ENCODE peak calls at places on chromosomes 11 and 22, in ten cellular contexts. One of them, this sample, is unnamed.

GRCh38 chr11:14971865-14972580 is at the start of gene CALCA:
- DNase-seq in K562: no peak
- DNase-seq in upper lobe of left lung: no peak
- DNase-seq in endothelial cell of umbilical vein: no peak
- DNase-seq in GM12878: no peak
- DNase-seq in transverse colon: no peak
- DNase-seq in prostate gland: no peak
- DNase-seq in stomach: no peak
- DNase-seq in esophagus muscularis mucosa: no peak
- DNase-seq in HCT116: no peak
- DNase-seq in this sample: no peak

GRCh38 chr11:67178878-67179277 is 59.8 kb downstream of the KDM2A start:
- DNase-seq in K562: no peak
- DNase-seq in upper lobe of left lung: no peak
- DNase-seq in endothelial cell of umbilical vein: no peak
- DNase-seq in GM12878: no peak
- DNase-seq in transverse colon: no peak
- DNase-seq in prostate gland: no peak
- DNase-seq in stomach: no peak
- DNase-seq in esophagus muscularis mucosa: no peak
- DNase-seq in HCT116: no peak
- DNase-seq in this sample: no peak

GRCh38 chr11:75858613-75859012 is 43.6 kb downstream of the UVRAG start:
- DNase-seq in K562: no peak
- DNase-seq in upper lobe of left lung: no peak
- DNase-seq in endothelial cell of umbilical vein: no peak
- DNase-seq in GM12878: no peak
- DNase-seq in transverse colon: no peak
- DNase-seq in prostate gland: no peak
- DNase-seq in stomach: no peak
- DNase-seq in esophagus muscularis mucosa: no peak
- DNase-seq in HCT116: no peak
- DNase-seq in this sample: no peak

GRCh38 chr11:132342408-132342807 is 972.0 kb downstream of the NTM start:
- DNase-seq in K562: no peak
- DNase-seq in upper lobe of left lung: no peak
- DNase-seq in endothelial cell of umbilical vein: no peak
- DNase-seq in GM12878: no peak
- DNase-seq in transverse colon: no peak
- DNase-seq in prostate gland: no peak
- DNase-seq in stomach: no peak
- DNase-seq in esophagus muscularis mucosa: no peak
- DNase-seq in HCT116: no peak
- DNase-seq in this sample: no peak

GRCh38 chr11:121337078-121337477 is 44.5 kb downstream of the SC5D start:
- DNase-seq in K562: no peak
- DNase-seq in upper lobe of left lung: no peak
- DNase-seq in endothelial cell of umbilical vein: no peak
- DNase-seq in GM12878: no peak
- DNase-seq in transverse colon: no peak
- DNase-seq in prostate gland: no peak
- DNase-seq in stomach: no peak
- DNase-seq in esophagus muscularis mucosa: no peak
- DNase-seq in HCT116: no peak
- DNase-seq in this sample: no peak

GRCh38 chr22:17479129-17479528 is 84.2 kb upstream of the SLC25A18 start:
- DNase-seq in K562: no peak
- DNase-seq in upper lobe of left lung: no peak
- DNase-seq in endothelial cell of umbilical vein: no peak
- DNase-seq in GM12878: no peak
- DNase-seq in transverse colon: no peak
- DNase-seq in prostate gland: no peak
- DNase-seq in stomach: no peak
- DNase-seq in esophagus muscularis mucosa: no peak
- DNase-seq in HCT116: no peak
- DNase-seq in this sample: no peak

GRCh38 chr11:46491661-46492331 is 100.2 kb upstream of the CHRM4 start:
- DNase-seq in K562: no peak
- DNase-seq in upper lobe of left lung: no peak
- DNase-seq in endothelial cell of umbilical vein: peak; percentile 49
- DNase-seq in GM12878: no peak
- DNase-seq in transverse colon: no peak
- DNase-seq in prostate gland: no peak
- DNase-seq in stomach: no peak
- DNase-seq in esophagus muscularis mucosa: no peak
- DNase-seq in HCT116: no peak
- DNase-seq in this sample: no peak

GRCh38 chr11:30586251-30587144 is at the start of gene MPPED2:
- DNase-seq in K562: peak; percentile 2
- DNase-seq in upper lobe of left lung: no peak
- DNase-seq in endothelial cell of umbilical vein: no peak
- DNase-seq in GM12878: no peak
- DNase-seq in transverse colon: peak; percentile 25
- DNase-seq in prostate gland: peak; percentile 45
- DNase-seq in stomach: no peak
- DNase-seq in esophagus muscularis mucosa: no peak
- DNase-seq in HCT116: no peak
- DNase-seq in this sample: peak; percentile 63

GRCh38 chr22:38207898-38208432 is 6.2 kb downstream of the MAFF start:
- DNase-seq in K562: no peak
- DNase-seq in upper lobe of left lung: no peak
- DNase-seq in endothelial cell of umbilical vein: no peak
- DNase-seq in GM12878: no peak
- DNase-seq in transverse colon: no peak
- DNase-seq in prostate gland: no peak
- DNase-seq in stomach: no peak
- DNase-seq in esophagus muscularis mucosa: no peak
- DNase-seq in HCT116: no peak
- DNase-seq in this sample: no peak

GRCh38 chr22:38203855-38204497 is 2.2 kb downstream of the MAFF start:
- DNase-seq in K562: no peak
- DNase-seq in upper lobe of left lung: no peak
- DNase-seq in endothelial cell of umbilical vein: peak; percentile 89
- DNase-seq in GM12878: no peak
- DNase-seq in transverse colon: no peak
- DNase-seq in prostate gland: no peak
- DNase-seq in stomach: no peak
- DNase-seq in esophagus muscularis mucosa: no peak
- DNase-seq in HCT116: no peak
- DNase-seq in this sample: no peak

GRCh38 chr22:21641795-21642583 is at the start of gene SDF2L1:
- DNase-seq in K562: peak; percentile 100
- DNase-seq in upper lobe of left lung: peak; percentile 99
- DNase-seq in endothelial cell of umbilical vein: peak; percentile 99
- DNase-seq in GM12878: peak; percentile 88
- DNase-seq in transverse colon: peak; percentile 99
- DNase-seq in prostate gland: peak; percentile 99
- DNase-seq in stomach: peak; percentile 99
- DNase-seq in esophagus muscularis mucosa: peak; percentile 100
- DNase-seq in HCT116: peak; percentile 96
- DNase-seq in this sample: peak; percentile 98

GRCh38 chr11:9600651-9601040 is 27.2 kb downstream of the WEE1 start:
- DNase-seq in K562: no peak
- DNase-seq in upper lobe of left lung: no peak
- DNase-seq in endothelial cell of umbilical vein: no peak
- DNase-seq in GM12878: peak; percentile 63
- DNase-seq in transverse colon: no peak
- DNase-seq in prostate gland: no peak
- DNase-seq in stomach: no peak
- DNase-seq in esophagus muscularis mucosa: peak; percentile 14
- DNase-seq in HCT116: peak; percentile 35
- DNase-seq in this sample: no peak

GRCh38 chr11:76329084-76329648 is 51.8 kb downstream of the THAP12 start:
- DNase-seq in K562: no peak
- DNase-seq in upper lobe of left lung: peak; percentile 44
- DNase-seq in endothelial cell of umbilical vein: no peak
- DNase-seq in GM12878: no peak
- DNase-seq in transverse colon: no peak
- DNase-seq in prostate gland: no peak
- DNase-seq in stomach: no peak
- DNase-seq in esophagus muscularis mucosa: no peak
- DNase-seq in HCT116: peak; percentile 3
- DNase-seq in this sample: no peak

GRCh38 chr11:57460756-57461749 is 725 bp downstream of the RTN4RL2 start:
- DNase-seq in K562: no peak
- DNase-seq in upper lobe of left lung: no peak
- DNase-seq in endothelial cell of umbilical vein: no peak
- DNase-seq in GM12878: no peak
- DNase-seq in transverse colon: no peak
- DNase-seq in prostate gland: no peak
- DNase-seq in stomach: no peak
- DNase-seq in esophagus muscularis mucosa: no peak
- DNase-seq in HCT116: no peak
- DNase-seq in this sample: no peak

GRCh38 chr11:67507242-67507890 is 596 bp downstream of the CDK2AP2 start:
- DNase-seq in K562: peak; percentile 80
- DNase-seq in upper lobe of left lung: peak; percentile 78
- DNase-seq in endothelial cell of umbilical vein: no peak
- DNase-seq in GM12878: no peak
- DNase-seq in transverse colon: peak; percentile 89
- DNase-seq in prostate gland: peak; percentile 63
- DNase-seq in stomach: peak; percentile 82
- DNase-seq in esophagus muscularis mucosa: no peak
- DNase-seq in HCT116: peak; percentile 74
- DNase-seq in this sample: peak; percentile 69

GRCh38 chr22:25008666-25009065 is 56.1 kb downstream of the KIAA1671 start:
- DNase-seq in K562: no peak
- DNase-seq in upper lobe of left lung: no peak
- DNase-seq in endothelial cell of umbilical vein: no peak
- DNase-seq in GM12878: peak; percentile 35
- DNase-seq in transverse colon: no peak
- DNase-seq in prostate gland: no peak
- DNase-seq in stomach: no peak
- DNase-seq in esophagus muscularis mucosa: no peak
- DNase-seq in HCT116: no peak
- DNase-seq in this sample: no peak

DNA sequence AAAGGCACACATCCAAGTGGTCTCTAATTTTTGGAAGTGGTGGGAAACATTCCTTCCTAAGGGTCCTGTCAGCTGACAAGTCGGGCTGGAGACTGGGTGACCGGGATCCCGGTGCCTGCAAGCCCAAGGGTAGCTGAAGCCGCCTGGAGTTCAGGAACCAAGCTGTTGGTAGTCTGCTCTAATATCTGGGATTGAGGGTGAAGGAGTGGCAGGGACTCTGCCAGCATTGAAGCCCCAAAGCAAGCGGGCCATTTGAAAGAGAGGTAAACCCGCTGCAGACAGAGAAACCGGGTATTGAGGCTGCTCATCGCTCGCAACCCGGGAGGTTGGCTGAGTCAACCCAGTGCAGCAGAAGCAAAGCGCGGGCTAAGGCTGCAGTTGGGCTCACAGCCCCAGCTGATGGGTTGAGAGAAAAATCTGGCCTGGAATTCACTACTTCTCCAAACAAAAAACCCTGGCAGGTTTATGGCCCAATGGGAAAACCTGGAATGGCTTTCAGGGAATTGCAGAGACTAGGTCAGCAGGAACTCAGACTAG is 28.2 kb upstream of the FBXO3 start:
- DNase-seq in K562: peak; percentile 30
- DNase-seq in upper lobe of left lung: peak; percentile 42
- DNase-seq in endothelial cell of umbilical vein: peak; percentile 72
- DNase-seq in GM12878: no peak
- DNase-seq in transverse colon: peak; percentile 49
- DNase-seq in prostate gland: peak; percentile 23
- DNase-seq in stomach: peak; percentile 58
- DNase-seq in esophagus muscularis mucosa: no peak
- DNase-seq in HCT116: peak; percentile 85
- DNase-seq in this sample: no peak
- TF ChIP-seq POLR2A in K562: no peak
- TF ChIP-seq POLR2A in upper lobe of left lung: no peak
- TF ChIP-seq POLR2A in endothelial cell of umbilical vein: no peak
- TF ChIP-seq POLR2A in GM12878: no peak
- TF ChIP-seq POLR2A in transverse colon: no peak
- TF ChIP-seq POLR2A in prostate gland: no peak
- TF ChIP-seq POLR2A in stomach: no peak
- TF ChIP-seq POLR2A in esophagus muscularis mucosa: no peak
- TF ChIP-seq POLR2A in HCT116: no peak
- TF ChIP-seq POLR2A in this sample: no peak

DNA sequence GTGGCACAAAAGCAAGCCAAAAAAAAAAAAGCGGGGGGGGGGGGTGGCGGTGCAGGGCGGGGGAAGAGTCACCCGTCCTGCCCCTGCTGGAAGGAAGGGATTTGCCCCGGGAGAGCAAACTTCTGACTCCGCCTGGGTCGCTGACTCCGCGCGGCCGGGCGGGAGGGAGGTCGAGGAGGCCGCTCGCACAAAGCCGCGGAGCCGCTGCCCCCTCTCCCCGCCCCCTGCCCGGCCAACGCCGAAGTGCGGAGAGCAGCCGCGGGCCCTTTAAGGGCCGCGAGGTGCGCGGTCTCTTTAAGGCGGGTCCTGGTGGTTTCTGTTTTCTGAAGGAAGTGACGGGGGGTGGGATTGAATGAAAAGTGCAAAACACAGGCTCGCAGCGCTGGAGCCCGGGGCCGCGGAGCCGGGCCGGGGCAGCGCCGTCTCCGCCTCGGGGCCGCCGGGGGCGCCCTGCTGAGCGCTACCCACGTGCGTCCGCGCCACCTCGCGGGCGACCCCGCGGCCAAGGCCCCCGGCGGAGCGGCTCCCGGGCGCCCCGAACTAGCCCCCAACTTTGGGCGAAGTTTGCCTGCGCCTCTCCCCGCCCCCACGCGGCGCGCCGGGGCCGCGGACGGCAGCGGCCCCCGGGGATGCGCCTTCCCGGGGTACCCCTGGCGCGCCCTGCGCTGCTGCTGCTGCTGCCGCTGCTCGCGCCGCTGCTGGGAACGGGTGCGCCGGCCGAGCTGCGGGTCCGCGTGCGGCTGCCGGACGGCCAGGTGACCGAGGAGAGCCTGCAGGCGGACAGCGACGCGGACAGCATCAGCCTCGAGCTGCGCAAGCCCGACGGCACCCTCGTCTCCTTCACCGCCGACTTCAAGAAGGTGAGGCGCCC is at the start of gene OAF:
- DNase-seq in K562: peak; percentile 74
- DNase-seq in upper lobe of left lung: peak; percentile 50
- DNase-seq in endothelial cell of umbilical vein: peak; percentile 84
- DNase-seq in GM12878: no peak
- DNase-seq in transverse colon: peak; percentile 73
- DNase-seq in prostate gland: peak; percentile 50
- DNase-seq in stomach: peak; percentile 64
- DNase-seq in esophagus muscularis mucosa: no peak
- DNase-seq in HCT116: peak; percentile 55
- DNase-seq in this sample: peak; percentile 26
- TF ChIP-seq CTCF in K562: peak; percentile 63
- TF ChIP-seq CTCF in upper lobe of left lung: peak; percentile 23
- TF ChIP-seq CTCF in endothelial cell of umbilical vein: no peak
- TF ChIP-seq CTCF in GM12878: no peak
- TF ChIP-seq CTCF in transverse colon: peak; percentile 37
- TF ChIP-seq CTCF in prostate gland: no peak
- TF ChIP-seq CTCF in stomach: no peak
- TF ChIP-seq CTCF in esophagus muscularis mucosa: peak; percentile 23
- TF ChIP-seq CTCF in HCT116: no peak
- TF ChIP-seq CTCF in this sample: no peak

GRCh38 chr11:72012897-72013721 is 14.4 kb downstream of the IL18BP start:
- DNase-seq in K562: no peak
- DNase-seq in upper lobe of left lung: peak; percentile 76
- DNase-seq in endothelial cell of umbilical vein: no peak
- DNase-seq in GM12878: no peak
- DNase-seq in transverse colon: no peak
- DNase-seq in prostate gland: peak; percentile 79
- DNase-seq in stomach: peak; percentile 85
- DNase-seq in esophagus muscularis mucosa: no peak
- DNase-seq in HCT116: no peak
- DNase-seq in this sample: peak; percentile 60
- TF ChIP-seq POLR2AphosphoS5 in K562: no peak
- TF ChIP-seq POLR2AphosphoS5 in upper lobe of left lung: no peak
- TF ChIP-seq POLR2AphosphoS5 in endothelial cell of umbilical vein: peak; percentile 1
- TF ChIP-seq POLR2AphosphoS5 in GM12878: no peak
- TF ChIP-seq POLR2AphosphoS5 in transverse colon: peak; percentile 30
- TF ChIP-seq POLR2AphosphoS5 in prostate gland: peak; percentile 64
- TF ChIP-seq POLR2AphosphoS5 in stomach: peak; percentile 53
- TF ChIP-seq POLR2AphosphoS5 in esophagus muscularis mucosa: peak; percentile 66
- TF ChIP-seq POLR2AphosphoS5 in HCT116: no peak
- TF ChIP-seq POLR2AphosphoS5 in this sample: peak; percentile 28

GRCh38 chr22:50562523-50563409 is at the start of gene SYCE3:
- DNase-seq in K562: peak; percentile 96
- DNase-seq in upper lobe of left lung: peak; percentile 99
- DNase-seq in endothelial cell of umbilical vein: peak; percentile 73
- DNase-seq in GM12878: peak; percentile 75
- DNase-seq in transverse colon: peak; percentile 99
- DNase-seq in prostate gland: peak; percentile 98
- DNase-seq in stomach: peak; percentile 99
- DNase-seq in esophagus muscularis mucosa: peak; percentile 98
- DNase-seq in HCT116: peak; percentile 89
- DNase-seq in this sample: peak; percentile 99
- TF ChIP-seq POLR2A in K562: peak; percentile 61
- TF ChIP-seq POLR2A in upper lobe of left lung: no peak
- TF ChIP-seq POLR2A in endothelial cell of umbilical vein: no peak
- TF ChIP-seq POLR2A in GM12878: peak; percentile 66
- TF ChIP-seq POLR2A in transverse colon: peak; percentile 98
- TF ChIP-seq POLR2A in prostate gland: peak; percentile 89
- TF ChIP-seq POLR2A in stomach: peak; percentile 86
- TF ChIP-seq POLR2A in esophagus muscularis mucosa: no peak
- TF ChIP-seq POLR2A in HCT116: no peak
- TF ChIP-seq POLR2A in this sample: peak; percentile 75

This sample was measured in breast epithelium.